ENCODE peak calls at places on chromosomes 7 and 10, in six cellular contexts. N is AG10803, J is K562, W is astrocyte, R is dorsolateral prefrontal cortex, V is AG04450. L is an unnamed sample.

GRCh38 chr7:112383671-112384417 is 66.4 kb upstream of the IFRD1 start:
- DNase-seq in J (peak; percentile 61), V (no peak), W (no peak), R (no peak), N (peak; percentile 8), L (peak; percentile 22)

GRCh38 chr7:98930921-98931320 is 52.6 kb downstream of the TRRAP start:
- DNase-seq in N (no peak), W (no peak), J (no peak), V (no peak), R (no peak), L (no peak)

GRCh38 chr7:28933874-28934265 is 24.3 kb downstream of the TRIL start:
- DNase-seq in N (no peak), W (no peak), V (no peak), J (no peak), R (no peak), L (no peak)

GRCh38 chr10:5364365-5364764 is 401 bp upstream of the UCN3 start:
- DNase-seq in W (no peak), R (no peak), V (no peak), N (no peak), J (no peak), L (no peak)

GRCh38 chr7:134339475-134339874 is 22.7 kb upstream of the SLC35B4 start:
- DNase-seq in N (peak; percentile 26), V (no peak), J (no peak), R (no peak), W (no peak), L (no peak)

GRCh38 chr10:30353851-30354250 is 4.8 kb upstream of the MTPAP start:
- DNase-seq in N (peak; percentile 95), J (no peak), V (peak; percentile 55), R (no peak), W (peak; percentile 92), L (peak; percentile 64)

GRCh38 chr7:106187613-106188350 is 75.7 kb upstream of the SYPL1 start:
- DNase-seq in R (no peak), J (peak; percentile 28), N (no peak), V (no peak), W (peak; percentile 45), L (no peak)

GRCh38 chr10:97903128-97904025 is 53.7 kb downstream of the GOLGA7B start:
- DNase-seq in V (no peak), N (no peak), R (no peak), J (no peak), W (no peak), L (no peak)

GRCh38 chr10:209357-209756 is 74.1 kb downstream of the ZMYND11 start:
- DNase-seq in N (no peak), W (no peak), J (no peak), R (no peak), V (no peak), L (peak; percentile 27)

GRCh38 chr7:7183833-7184463 is 1.6 kb downstream of the C1GALT1 start:
- DNase-seq in R (no peak), W (peak; percentile 37), N (peak; percentile 22), V (no peak), J (no peak), L (peak; percentile 67)

GRCh38 chr7:150973571-150974451 is 4.3 kb downstream of the KCNH2 start:
- DNase-seq in J (no peak), R (no peak), N (no peak), W (no peak), V (no peak), L (no peak)

GRCh38 chr7:68707958-68708357 is 890.3 kb upstream of the AUTS2 start:
- DNase-seq in N (no peak), J (no peak), W (no peak), V (no peak), R (no peak), L (no peak)

GRCh38 chr7:114225784-114226183 is 188.8 kb upstream of the FOXP2 start:
- DNase-seq in R (no peak), N (no peak), V (no peak), W (no peak), J (no peak), L (no peak)

GRCh38 chr10:124497196-124497990 is 35.8 kb downstream of the LHPP start:
- DNase-seq in W (no peak), V (no peak), J (no peak), R (no peak), N (no peak), L (no peak)

GRCh38 chr7:14745076-14745475 is 157.5 kb downstream of the DGKB start:
- DNase-seq in V (no peak), J (no peak), W (no peak), N (no peak), R (no peak), L (no peak)

GRCh38 chr7:87204933-87205332 is 14.6 kb downstream of the TMEM243 start:
- DNase-seq in W (no peak), J (peak; percentile 25), V (no peak), R (no peak), N (no peak), L (no peak)

GRCh38 chr7:145978769-145979168 is 137.8 kb upstream of the CNTNAP2 start:
- DNase-seq in V (no peak), J (no peak), W (no peak), R (no peak), N (no peak), L (no peak)

GRCh38 chr10:21831986-21832735 is 171.4 kb downstream of the DNAJC1 start:
- DNase-seq in R (no peak), V (no peak), N (peak; percentile 60), W (peak; percentile 55), J (no peak), L (peak; percentile 77)

GRCh38 chr10:25682203-25682950 is 251.7 kb upstream of the MYO3A start:
- DNase-seq in V (no peak), N (peak; percentile 11), J (peak; percentile 18), R (peak; percentile 79), W (peak; percentile 42), L (peak; percentile 52)
- TF ChIP-seq CTCF in V (peak; percentile 7), N (peak; percentile 43), J (peak; percentile 33), R (peak; percentile 38), W (peak; percentile 55), L (peak; percentile 81)

DNA sequence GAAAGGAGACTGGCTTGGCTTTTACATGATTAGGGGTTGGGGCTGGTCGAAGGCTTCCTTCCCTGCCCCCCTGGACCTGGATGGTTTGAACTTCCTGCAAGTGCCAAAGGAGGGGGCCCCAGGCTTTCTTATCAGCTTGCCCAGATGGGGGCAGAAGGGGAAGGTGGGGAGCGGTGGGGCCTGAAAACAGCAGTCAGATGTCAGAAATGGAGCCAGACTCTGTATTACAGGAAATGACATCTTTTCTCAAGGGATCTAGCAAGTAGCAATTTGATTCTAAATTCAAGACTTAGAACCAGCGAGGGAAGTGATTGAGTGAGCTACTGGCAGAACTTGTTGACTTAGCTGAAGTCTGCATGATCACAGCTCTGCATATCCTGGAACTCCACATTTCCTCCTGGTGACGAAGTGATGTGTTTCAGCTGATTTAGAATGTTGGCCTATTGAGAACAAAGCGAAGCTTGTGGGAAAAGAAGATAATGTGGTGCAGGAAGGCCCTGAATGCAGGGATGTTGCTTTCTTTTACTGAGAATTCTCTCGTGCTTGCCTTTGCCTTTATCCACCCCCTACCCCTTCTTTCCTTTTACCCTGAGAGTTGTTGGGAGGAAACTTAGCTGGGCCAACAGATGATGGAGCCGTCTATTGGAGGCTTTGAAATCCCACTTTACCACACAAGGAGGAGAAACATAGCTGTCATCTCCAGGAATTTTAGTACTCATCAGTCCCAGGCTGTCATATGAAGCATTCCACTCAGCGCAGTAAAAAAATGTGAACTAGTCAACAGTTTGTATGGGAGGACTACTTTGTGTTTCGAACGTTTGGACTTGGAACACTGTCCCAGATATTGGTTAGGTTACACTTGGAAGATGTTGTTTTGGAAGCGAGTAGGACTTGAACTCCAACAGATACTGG is 43.2 kb downstream of the CCNY start:
- DNase-seq in V (peak; percentile 41), R (no peak), N (peak; percentile 56), W (peak; percentile 67), J (peak; percentile 94), L (peak; percentile 87)
- H3K4me3 ChIP-seq in V (no peak overlapping the region), R (no peak overlapping the region), N (no peak overlapping the region), W (no peak overlapping the region), J (peak overlapping the region; percentile 27), L (no peak overlapping the region)

DNA sequence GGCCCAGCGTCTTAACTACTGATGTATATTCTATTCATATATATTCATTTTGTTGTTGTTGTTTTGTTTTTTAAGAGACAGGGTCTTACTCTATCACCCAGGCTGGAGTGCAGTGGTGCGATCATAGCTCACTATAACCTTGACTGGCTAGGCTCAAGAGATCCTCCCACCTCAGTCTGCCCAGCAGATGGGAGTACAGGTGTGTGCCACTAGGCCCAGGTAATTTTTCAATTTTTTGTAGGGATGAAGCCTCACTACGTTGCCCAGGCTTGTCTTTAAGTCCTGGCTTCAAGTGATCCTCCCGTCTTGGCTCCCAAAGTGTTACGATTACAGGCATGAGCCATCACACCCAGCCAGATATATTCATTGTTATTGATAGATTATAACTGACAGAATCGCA is 12.9 kb upstream of the STN1 start:
- DNase-seq in R (no peak), J (no peak), V (no peak), W (no peak), N (no peak), L (no peak)
- TF ChIP-seq CTCF in R (no peak), J (no peak), V (no peak), W (no peak), N (no peak), L (no peak)

GRCh38 chr7:1238363-1239331 is 6.0 kb downstream of the UNCX start:
- DNase-seq in R (no peak), W (no peak), N (no peak), V (no peak), J (no peak), L (no peak)
- H3K4me3 ChIP-seq in R (no peak overlapping the region), W (no peak overlapping the region), N (no peak overlapping the region), V (no peak overlapping the region), J (no peak overlapping the region), L (no peak overlapping the region)

DNA sequence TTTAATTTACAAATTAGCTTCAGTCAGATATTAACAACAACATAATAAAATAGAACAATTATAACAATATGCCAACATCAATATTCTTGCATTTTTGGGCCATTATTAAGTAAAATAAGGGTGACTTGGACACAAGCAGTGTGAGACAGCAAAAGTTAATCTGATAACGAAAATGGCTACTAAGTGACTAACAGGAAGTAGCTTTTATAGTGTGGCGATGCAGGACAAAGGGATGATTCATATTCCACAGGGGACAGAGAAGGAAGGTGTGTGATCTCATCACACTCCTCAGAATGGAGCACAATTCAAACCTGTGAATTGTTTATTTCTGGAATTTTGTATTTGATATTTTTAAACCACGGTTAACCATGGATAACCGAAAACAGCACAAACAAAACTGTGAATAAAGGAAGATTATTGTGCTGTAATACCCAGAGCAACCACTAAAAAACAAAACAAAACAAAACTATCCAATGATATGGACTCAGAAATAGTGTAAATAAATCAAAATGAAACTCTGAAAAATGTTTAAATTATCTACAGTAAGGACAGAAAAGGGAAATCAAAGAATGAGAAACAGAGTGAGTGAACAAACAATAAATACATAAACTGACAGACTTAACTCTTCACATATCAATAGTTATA is 66.9 kb upstream of the TFEC start:
- DNase-seq in J (peak; percentile 36), N (peak; percentile 58), V (no peak), R (no peak), W (peak; percentile 84), L (peak; percentile 73)
- TF ChIP-seq CTCF in J (no peak), N (peak; percentile 26), V (no peak), R (no peak), W (peak; percentile 22), L (peak; percentile 42)